ENCODE peak calls at places on chromosomes 4 and X, in six cellular contexts. One of them, this sample, is unnamed.

GRCh38 chrX:24245201-24245600 is 68.7 kb downstream of the SUPT20HL2 start:
- DNase-seq in uterus: no peak
- DNase-seq in CD8-positive, alpha-beta memory T cell: no peak
- DNase-seq in CD8-positive, alpha-beta T cell: no peak
- DNase-seq in body of pancreas: no peak
- DNase-seq in heart left ventricle: no peak
- DNase-seq in this sample: no peak

GRCh38 chr4:158025131-158025530 is 147.7 kb downstream of the GASK1B start:
- DNase-seq in uterus: no peak
- DNase-seq in CD8-positive, alpha-beta memory T cell: no peak
- DNase-seq in CD8-positive, alpha-beta T cell: no peak
- DNase-seq in body of pancreas: no peak
- DNase-seq in heart left ventricle: no peak
- DNase-seq in this sample: no peak

GRCh38 chr4:11426716-11427115 is 2.0 kb downstream of the HS3ST1 start:
- DNase-seq in uterus: no peak
- DNase-seq in CD8-positive, alpha-beta memory T cell: no peak
- DNase-seq in CD8-positive, alpha-beta T cell: no peak
- DNase-seq in body of pancreas: no peak
- DNase-seq in heart left ventricle: no peak
- DNase-seq in this sample: no peak

GRCh38 chrX:152915541-152916241 is 17.8 kb downstream of the ZNF185 start:
- DNase-seq in uterus: peak; percentile 50
- DNase-seq in CD8-positive, alpha-beta memory T cell: no peak
- DNase-seq in CD8-positive, alpha-beta T cell: no peak
- DNase-seq in body of pancreas: no peak
- DNase-seq in heart left ventricle: no peak
- DNase-seq in this sample: no peak

GRCh38 chr4:74583066-74583700 is 138.2 kb downstream of the AREG start:
- DNase-seq in uterus: no peak
- DNase-seq in CD8-positive, alpha-beta memory T cell: no peak
- DNase-seq in CD8-positive, alpha-beta T cell: no peak
- DNase-seq in body of pancreas: no peak
- DNase-seq in heart left ventricle: no peak
- DNase-seq in this sample: no peak

GRCh38 chr4:15920723-15921591 is 17.6 kb downstream of the FGFBP1 start:
- DNase-seq in uterus: peak; percentile 32
- DNase-seq in CD8-positive, alpha-beta memory T cell: no peak
- DNase-seq in CD8-positive, alpha-beta T cell: no peak
- DNase-seq in body of pancreas: peak; percentile 41
- DNase-seq in heart left ventricle: peak; percentile 81
- DNase-seq in this sample: no peak

GRCh38 chrX:31331045-31331444 is 259.2 kb upstream of the FTHL17 start:
- DNase-seq in uterus: no peak
- DNase-seq in CD8-positive, alpha-beta memory T cell: no peak
- DNase-seq in CD8-positive, alpha-beta T cell: no peak
- DNase-seq in body of pancreas: no peak
- DNase-seq in heart left ventricle: no peak
- DNase-seq in this sample: no peak

GRCh38 chr4:176054942-176055341 is 10.7 kb upstream of the WDR17 start:
- DNase-seq in uterus: no peak
- DNase-seq in CD8-positive, alpha-beta memory T cell: no peak
- DNase-seq in CD8-positive, alpha-beta T cell: no peak
- DNase-seq in body of pancreas: no peak
- DNase-seq in heart left ventricle: no peak
- DNase-seq in this sample: no peak

GRCh38 chr4:86935499-86935832 is 655 bp downstream of the AFF1 start:
- DNase-seq in uterus: peak; percentile 57
- DNase-seq in CD8-positive, alpha-beta memory T cell: peak; percentile 18
- DNase-seq in CD8-positive, alpha-beta T cell: no peak
- DNase-seq in body of pancreas: no peak
- DNase-seq in heart left ventricle: no peak
- DNase-seq in this sample: no peak

GRCh38 chr4:173135241-173135847 is 33.3 kb upstream of the GALNT7 start:
- DNase-seq in uterus: no peak
- DNase-seq in CD8-positive, alpha-beta memory T cell: no peak
- DNase-seq in CD8-positive, alpha-beta T cell: no peak
- DNase-seq in body of pancreas: no peak
- DNase-seq in heart left ventricle: no peak
- DNase-seq in this sample: no peak

GRCh38 chr4:19239565-19239964 is 1012.1 kb upstream of the SLIT2 start:
- DNase-seq in uterus: no peak
- DNase-seq in CD8-positive, alpha-beta memory T cell: no peak
- DNase-seq in CD8-positive, alpha-beta T cell: no peak
- DNase-seq in body of pancreas: no peak
- DNase-seq in heart left ventricle: no peak
- DNase-seq in this sample: no peak

GRCh38 chrX:73562458-73562857 is 539 bp upstream of the CHIC1 start:
- DNase-seq in uterus: no peak
- DNase-seq in CD8-positive, alpha-beta memory T cell: no peak
- DNase-seq in CD8-positive, alpha-beta T cell: no peak
- DNase-seq in body of pancreas: no peak
- DNase-seq in heart left ventricle: no peak
- DNase-seq in this sample: no peak

GRCh38 chrX:41781500-41781899 is 57.5 kb downstream of the GPR82 start:
- DNase-seq in uterus: no peak
- DNase-seq in CD8-positive, alpha-beta memory T cell: no peak
- DNase-seq in CD8-positive, alpha-beta T cell: no peak
- DNase-seq in body of pancreas: no peak
- DNase-seq in heart left ventricle: no peak
- DNase-seq in this sample: peak; percentile 59

GRCh38 chrX:56793112-56793430 is 64.0 kb downstream of the NBDY start:
- DNase-seq in uterus: no peak
- DNase-seq in CD8-positive, alpha-beta memory T cell: no peak
- DNase-seq in CD8-positive, alpha-beta T cell: no peak
- DNase-seq in body of pancreas: no peak
- DNase-seq in heart left ventricle: no peak
- DNase-seq in this sample: no peak

GRCh38 chrX:145803508-145803907 is 14.1 kb upstream of the SLITRK2 start:
- DNase-seq in uterus: no peak
- DNase-seq in CD8-positive, alpha-beta memory T cell: no peak
- DNase-seq in CD8-positive, alpha-beta T cell: no peak
- DNase-seq in body of pancreas: no peak
- DNase-seq in heart left ventricle: no peak
- DNase-seq in this sample: no peak

GRCh38 chr4:101948055-101948454 is 157.5 kb downstream of the BANK1 start:
- DNase-seq in uterus: no peak
- DNase-seq in CD8-positive, alpha-beta memory T cell: no peak
- DNase-seq in CD8-positive, alpha-beta T cell: no peak
- DNase-seq in body of pancreas: no peak
- DNase-seq in heart left ventricle: no peak
- DNase-seq in this sample: no peak

GRCh38 chr4:107801766-107802211 is 22.9 kb upstream of the SGMS2 start:
- DNase-seq in uterus: no peak
- DNase-seq in CD8-positive, alpha-beta memory T cell: no peak
- DNase-seq in CD8-positive, alpha-beta T cell: no peak
- DNase-seq in body of pancreas: no peak
- DNase-seq in heart left ventricle: no peak
- DNase-seq in this sample: no peak

GRCh38 chr4:70712150-70712549 is 9.6 kb upstream of the RUFY3 start:
- DNase-seq in uterus: no peak
- DNase-seq in CD8-positive, alpha-beta memory T cell: no peak
- DNase-seq in CD8-positive, alpha-beta T cell: no peak
- DNase-seq in body of pancreas: no peak
- DNase-seq in heart left ventricle: no peak
- DNase-seq in this sample: no peak

GRCh38 chr4:8159522-8160232 is 1.1 kb upstream of the ABLIM2 start:
- DNase-seq in uterus: no peak
- DNase-seq in CD8-positive, alpha-beta memory T cell: no peak
- DNase-seq in CD8-positive, alpha-beta T cell: no peak
- DNase-seq in body of pancreas: peak; percentile 54
- DNase-seq in heart left ventricle: peak; percentile 27
- DNase-seq in this sample: no peak

GRCh38 chrX:43493751-43494150 is 162.3 kb upstream of the MAOA start:
- DNase-seq in uterus: no peak
- DNase-seq in CD8-positive, alpha-beta memory T cell: no peak
- DNase-seq in CD8-positive, alpha-beta T cell: no peak
- DNase-seq in body of pancreas: peak; percentile 21
- DNase-seq in heart left ventricle: no peak
- DNase-seq in this sample: no peak

GRCh38 chrX:2708016-2708415 is 16.9 kb downstream of the CD99 start:
- DNase-seq in uterus: no peak
- DNase-seq in CD8-positive, alpha-beta memory T cell: no peak
- DNase-seq in CD8-positive, alpha-beta T cell: no peak
- DNase-seq in body of pancreas: no peak
- DNase-seq in heart left ventricle: no peak
- DNase-seq in this sample: no peak

GRCh38 chrX:2708601-2709200 is 17.6 kb downstream of the CD99 start:
- DNase-seq in uterus: no peak
- DNase-seq in CD8-positive, alpha-beta memory T cell: no peak
- DNase-seq in CD8-positive, alpha-beta T cell: no peak
- DNase-seq in body of pancreas: no peak
- DNase-seq in heart left ventricle: no peak
- DNase-seq in this sample: no peak

GRCh38 chrX:2711441-2711840 is 20.3 kb downstream of the CD99 start:
- DNase-seq in uterus: no peak
- DNase-seq in CD8-positive, alpha-beta memory T cell: no peak
- DNase-seq in CD8-positive, alpha-beta T cell: no peak
- DNase-seq in body of pancreas: no peak
- DNase-seq in heart left ventricle: no peak
- DNase-seq in this sample: no peak

GRCh38 chrX:2710496-2710895 is 19.4 kb downstream of the CD99 start:
- DNase-seq in uterus: no peak
- DNase-seq in CD8-positive, alpha-beta memory T cell: no peak
- DNase-seq in CD8-positive, alpha-beta T cell: no peak
- DNase-seq in body of pancreas: no peak
- DNase-seq in heart left ventricle: no peak
- DNase-seq in this sample: no peak

DNA sequence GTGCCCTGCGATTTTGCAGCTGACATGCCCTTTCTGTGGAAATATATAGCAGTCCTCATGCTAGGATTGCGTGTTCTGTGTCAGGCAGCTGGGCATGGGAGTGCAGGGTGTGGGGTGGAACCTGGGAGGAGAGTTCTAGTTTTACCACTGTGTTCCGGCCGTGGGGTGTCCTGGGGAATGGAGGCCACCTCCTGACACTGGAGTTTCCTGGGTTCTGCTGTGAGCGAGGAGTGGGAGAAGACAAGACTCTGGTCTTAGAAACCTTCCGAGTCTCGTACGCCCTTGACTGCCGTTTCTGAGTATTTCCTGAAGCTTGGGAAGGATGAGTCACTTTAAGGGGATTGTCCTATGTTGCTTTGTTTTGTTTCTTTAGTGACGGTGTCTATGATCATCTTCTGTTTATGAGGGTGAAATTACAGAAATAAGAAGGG is 19.0 kb downstream of the CD99 start:
- DNase-seq in uterus: no peak
- DNase-seq in CD8-positive, alpha-beta memory T cell: no peak
- DNase-seq in CD8-positive, alpha-beta T cell: no peak
- DNase-seq in body of pancreas: no peak
- DNase-seq in heart left ventricle: peak; percentile 38
- DNase-seq in this sample: no peak
- H3K27ac ChIP-seq in uterus: no peak overlapping the region
- H3K27ac ChIP-seq in CD8-positive, alpha-beta memory T cell: peak overlapping the region; percentile 57
- H3K27ac ChIP-seq in CD8-positive, alpha-beta T cell: peak overlapping the region; percentile 1
- H3K27ac ChIP-seq in body of pancreas: no peak overlapping the region
- H3K27ac ChIP-seq in heart left ventricle: peak overlapping the region; percentile 35
- H3K27ac ChIP-seq in this sample: peak overlapping the region; percentile 73

GRCh38 chrX:45479835-45480422 is 279.3 kb upstream of the DIPK2B start:
- DNase-seq in uterus: no peak
- DNase-seq in CD8-positive, alpha-beta memory T cell: no peak
- DNase-seq in CD8-positive, alpha-beta T cell: no peak
- DNase-seq in body of pancreas: no peak
- DNase-seq in heart left ventricle: no peak
- DNase-seq in this sample: no peak

DNA sequence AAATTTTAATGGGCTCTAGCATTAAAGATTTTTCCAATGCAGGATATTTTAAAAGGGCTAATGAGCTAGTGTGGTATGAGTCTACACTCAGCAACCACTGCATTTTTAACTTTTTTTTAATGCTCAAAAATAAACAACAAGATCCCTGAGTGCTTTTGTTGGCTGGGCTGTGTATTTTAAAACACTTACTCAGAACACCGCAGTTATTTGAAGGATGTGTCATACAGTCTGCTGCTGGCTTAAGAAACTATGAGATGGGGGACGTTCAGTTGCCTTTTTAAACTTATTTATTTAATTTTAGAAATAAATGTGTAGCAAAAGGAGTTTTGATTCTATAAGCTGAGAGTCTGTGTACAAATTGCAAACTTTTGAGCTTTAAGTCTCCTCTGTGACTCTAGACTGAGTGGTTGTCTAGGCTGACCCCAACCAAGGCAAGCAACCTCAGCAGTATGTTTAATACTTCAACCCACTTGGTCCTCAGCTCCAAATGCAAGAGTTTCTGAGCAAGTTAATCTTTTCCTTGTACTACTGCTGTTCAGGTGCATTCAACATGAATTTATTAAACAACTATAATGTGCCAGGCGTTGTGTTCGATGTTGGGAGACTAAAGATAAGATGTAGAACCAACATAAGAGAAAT is 278.6 kb upstream of the DIPK2B start:
- DNase-seq in uterus: no peak
- DNase-seq in CD8-positive, alpha-beta memory T cell: no peak
- DNase-seq in CD8-positive, alpha-beta T cell: no peak
- DNase-seq in body of pancreas: no peak
- DNase-seq in heart left ventricle: no peak
- DNase-seq in this sample: no peak
- H3K27ac ChIP-seq in uterus: no peak overlapping the region
- H3K27ac ChIP-seq in CD8-positive, alpha-beta memory T cell: no peak overlapping the region
- H3K27ac ChIP-seq in CD8-positive, alpha-beta T cell: no peak overlapping the region
- H3K27ac ChIP-seq in body of pancreas: no peak overlapping the region
- H3K27ac ChIP-seq in heart left ventricle: no peak overlapping the region
- H3K27ac ChIP-seq in this sample: no peak overlapping the region

GRCh38 chr4:77715414-77716290 is 103.5 kb downstream of the CNOT6L start:
- DNase-seq in uterus: no peak
- DNase-seq in CD8-positive, alpha-beta memory T cell: no peak
- DNase-seq in CD8-positive, alpha-beta T cell: no peak
- DNase-seq in body of pancreas: no peak
- DNase-seq in heart left ventricle: no peak
- DNase-seq in this sample: peak; percentile 72
- H3K27ac ChIP-seq in uterus: no peak overlapping the region
- H3K27ac ChIP-seq in CD8-positive, alpha-beta memory T cell: no peak overlapping the region
- H3K27ac ChIP-seq in CD8-positive, alpha-beta T cell: no peak overlapping the region
- H3K27ac ChIP-seq in body of pancreas: no peak overlapping the region
- H3K27ac ChIP-seq in heart left ventricle: no peak overlapping the region
- H3K27ac ChIP-seq in this sample: no peak overlapping the region

DNA sequence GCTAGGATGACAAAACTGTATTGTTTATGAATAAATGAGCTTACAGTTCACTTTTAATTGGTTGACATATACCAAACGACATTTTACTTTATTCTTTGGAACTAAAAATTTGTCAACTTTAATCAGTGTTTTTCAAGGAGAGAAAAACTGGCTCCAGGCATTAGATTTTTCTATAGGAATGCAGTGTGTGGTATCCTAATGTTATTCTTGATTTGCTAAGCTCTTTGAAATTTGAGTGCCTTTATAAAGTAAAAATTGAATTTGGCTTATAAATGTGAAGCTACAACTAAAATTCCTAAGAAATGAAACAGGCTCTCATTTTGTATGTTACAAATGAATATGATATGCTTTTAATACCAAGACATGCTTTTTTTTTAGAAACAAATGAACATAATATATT is 442.2 kb upstream of the TRAM1L1 start:
- DNase-seq in uterus: no peak
- DNase-seq in CD8-positive, alpha-beta memory T cell: no peak
- DNase-seq in CD8-positive, alpha-beta T cell: no peak
- DNase-seq in body of pancreas: no peak
- DNase-seq in heart left ventricle: no peak
- DNase-seq in this sample: no peak
- H3K27ac ChIP-seq in uterus: no peak overlapping the region
- H3K27ac ChIP-seq in CD8-positive, alpha-beta memory T cell: no peak overlapping the region
- H3K27ac ChIP-seq in CD8-positive, alpha-beta T cell: no peak overlapping the region
- H3K27ac ChIP-seq in body of pancreas: no peak overlapping the region
- H3K27ac ChIP-seq in heart left ventricle: no peak overlapping the region
- H3K27ac ChIP-seq in this sample: no peak overlapping the region

This sample was measured in CD4-positive, CD25-positive, alpha-beta regulatory T cell.